ENCODE peak calls at places on chromosomes 11 and 22, in seven cellular contexts. G is germinal center; F is H54; J is SJSA1; D is HT1080; S is GM23338; E is stimulated activated effector memory CD8-positive, alpha-beta T cell treated with anti-CD3 and anti-CD28 coated beads, Interleukin-12 subunit alpha, Interleukin-12 subunit beta, amount 100 ng/mL, for 72 hours. Y is an unnamed sample.

GRCh38 chr22:38230108-38230825 is 28.5 kb downstream of the MAFF start:
- DNase-seq in G (no peak), F (no peak), J (peak), D (no peak), S (peak), E (no peak), Y (peak)

GRCh38 chr22:38707346-38707745 is 1.6 kb downstream of the GTPBP1 start:
- DNase-seq in G (no peak), F (no peak), J (no peak), D (peak), S (no peak), E (no peak), Y (peak)

GRCh38 chr11:82267186-82267585 is 466.5 kb downstream of the FAM181B start:
- DNase-seq in G (no peak), F (no peak), J (no peak), D (no peak), S (no peak), E (no peak), Y (no peak)

GRCh38 chr22:42937164-42937854 is 77.6 kb downstream of the PACSIN2 start:
- DNase-seq in G (peak), F (peak), J (peak), D (peak), S (no peak), E (no peak), Y (no peak)

GRCh38 chr22:27918351-27919221 is 470 bp downstream of the PITPNB start:
- DNase-seq in G (peak), F (peak), J (peak), D (peak), S (peak), E (peak), Y (peak)

GRCh38 chr11:134176284-134176683 is 47.5 kb downstream of the NCAPD3 start:
- DNase-seq in G (no peak), F (no peak), J (no peak), D (no peak), S (no peak), E (no peak), Y (no peak)

GRCh38 chr22:37126383-37126782 is 16.9 kb upstream of the TMPRSS6 start:
- DNase-seq in G (no peak), F (no peak), J (no peak), D (no peak), S (peak), E (no peak), Y (no peak)

GRCh38 chr11:76388408-76388807 is 7.3 kb downstream of the GVQW3 start:
- DNase-seq in G (no peak), F (no peak), J (no peak), D (no peak), S (no peak), E (no peak), Y (no peak)

GRCh38 chr11:9047986-9048522 is 43.3 kb downstream of the SCUBE2 start:
- DNase-seq in G (no peak), F (no peak), J (no peak), D (no peak), S (peak), E (no peak), Y (no peak)

GRCh38 chr11:66044757-66045156 is 4.2 kb downstream of the GAL3ST3 start:
- DNase-seq in G (no peak), F (no peak), J (no peak), D (no peak), S (no peak), E (peak), Y (no peak)

GRCh38 chr11:63667993-63668392 is 3.2 kb downstream of the ATL3 start:
- DNase-seq in G (no peak), F (peak), J (peak), D (peak), S (no peak), E (no peak), Y (peak)

GRCh38 chr11:46920709-46921108 is 2.4 kb upstream of the LRP4 start:
- DNase-seq in G (no peak), F (peak), J (peak), D (peak), S (no peak), E (no peak), Y (peak)

GRCh38 chr11:13486926-13487660 is 8.7 kb downstream of the PTH start:
- DNase-seq in G (peak), F (no peak), J (no peak), D (peak), S (peak), E (peak), Y (peak)

GRCh38 chr22:42190274-42190673 is 59.7 kb upstream of the CYP2D6 start:
- DNase-seq in G (no peak), F (no peak), J (no peak), D (no peak), S (no peak), E (no peak), Y (no peak)

GRCh38 chr11:67318239-67318555 is 14.9 kb downstream of the SSH3 start:
- DNase-seq in G (no peak), F (no peak), J (no peak), D (no peak), S (no peak), E (no peak), Y (no peak)

GRCh38 chr11:45321669-45322068 is 35.5 kb upstream of the SYT13 start:
- DNase-seq in G (no peak), F (no peak), J (peak), D (no peak), S (no peak), E (no peak), Y (no peak)

GRCh38 chr11:8060801-8061554 is 20.0 kb upstream of the TUB start:
- DNase-seq in G (no peak), F (no peak), J (no peak), D (no peak), S (no peak), E (no peak), Y (no peak)

GRCh38 chr22:27875951-27876350 is 43.1 kb downstream of the PITPNB start:
- DNase-seq in G (no peak), F (no peak), J (no peak), D (no peak), S (no peak), E (no peak), Y (no peak)

GRCh38 chr11:12845739-12846358 is 163.3 kb upstream of the RASSF10 start:
- DNase-seq in G (no peak), F (no peak), J (no peak), D (peak), S (peak), E (no peak), Y (peak)

GRCh38 chr22:37782340-37783168 is 25.2 kb upstream of the GCAT start:
- DNase-seq in G (no peak), F (peak), J (peak), D (peak), S (no peak), E (no peak), Y (peak)

GRCh38 chr22:35480143-35480542 is 60.5 kb upstream of the RASD2 start:
- DNase-seq in G (no peak), F (no peak), J (no peak), D (no peak), S (no peak), E (no peak), Y (peak)

GRCh38 chr11:12581923-12582322 is 92.3 kb upstream of the TEAD1 start:
- DNase-seq in G (no peak), F (peak), J (peak), D (peak), S (no peak), E (no peak), Y (peak)

GRCh38 chr11:61868601-61869476 is 22.5 kb downstream of the FADS3 start:
- DNase-seq in G (no peak), F (no peak), J (no peak), D (no peak), S (no peak), E (no peak), Y (no peak)

GRCh38 chr22:23836692-23837495 is 1.9 kb downstream of the DERL3 start:
- DNase-seq in G (no peak), F (no peak), J (no peak), D (no peak), S (no peak), E (no peak), Y (no peak)

Y was measured in endothelial cell of umbilical vein.